ENCODE peak calls at places on chromosomes 6 and 20, in five cellular contexts. One of them, this sample, is unnamed.

GRCh38 chr6:31585531-31585930 is 546 bp upstream of the LST1 start:
- DNase-seq in GM12878: no peak
- DNase-seq in HepG2: peak; percentile 50
- DNase-seq in H1: no peak
- DNase-seq in K562: peak; percentile 62
- DNase-seq in this sample: peak; percentile 26

GRCh38 chr20:38445402-38445801 is 10.3 kb upstream of the SNHG17 start:
- DNase-seq in GM12878: no peak
- DNase-seq in K562: no peak
- DNase-seq in H1: no peak
- DNase-seq in HepG2: no peak
- DNase-seq in this sample: no peak

GRCh38 chr6:18259675-18260447 is 4.5 kb downstream of the DEK start:
- DNase-seq in K562: no peak
- DNase-seq in H1: no peak
- DNase-seq in GM12878: no peak
- DNase-seq in HepG2: no peak
- DNase-seq in this sample: no peak

GRCh38 chr6:144480518-144480917 is 195.4 kb downstream of the UTRN start:
- DNase-seq in GM12878: no peak
- DNase-seq in HepG2: no peak
- DNase-seq in H1: no peak
- DNase-seq in K562: no peak
- DNase-seq in this sample: no peak

GRCh38 chr6:151387581-151387980 is 3.8 kb downstream of the ZBTB2 start:
- DNase-seq in HepG2: no peak
- DNase-seq in GM12878: no peak
- DNase-seq in H1: no peak
- DNase-seq in K562: no peak
- DNase-seq in this sample: no peak

GRCh38 chr20:19543114-19543513 is 214.9 kb upstream of the RIN2 start:
- DNase-seq in H1: no peak
- DNase-seq in K562: no peak
- DNase-seq in GM12878: no peak
- DNase-seq in HepG2: no peak
- DNase-seq in this sample: no peak

GRCh38 chr6:311679-312220 is 19.5 kb downstream of the DUSP22 start:
- DNase-seq in K562: peak; percentile 36
- DNase-seq in HepG2: no peak
- DNase-seq in H1: no peak
- DNase-seq in GM12878: no peak
- DNase-seq in this sample: no peak

GRCh38 chr6:166056637-166057036 is 111.0 kb downstream of the TBXT start:
- DNase-seq in HepG2: no peak
- DNase-seq in H1: no peak
- DNase-seq in K562: no peak
- DNase-seq in GM12878: no peak
- DNase-seq in this sample: no peak

GRCh38 chr6:153231048-153231635 is 100.1 kb upstream of the RGS17 start:
- DNase-seq in GM12878: no peak
- DNase-seq in HepG2: peak; percentile 40
- DNase-seq in K562: peak; percentile 14
- DNase-seq in H1: peak; percentile 58
- DNase-seq in this sample: peak; percentile 52

GRCh38 chr20:5657190-5657872 is 92.9 kb upstream of the SHLD1 start:
- DNase-seq in H1: no peak
- DNase-seq in K562: no peak
- DNase-seq in GM12878: no peak
- DNase-seq in HepG2: peak; percentile 70
- DNase-seq in this sample: no peak

GRCh38 chr6:83847179-83847578 is 6.0 kb upstream of the RIPPLY2 start:
- DNase-seq in K562: no peak
- DNase-seq in HepG2: no peak
- DNase-seq in H1: no peak
- DNase-seq in GM12878: peak; percentile 51
- DNase-seq in this sample: no peak

GRCh38 chr6:158008894-158009891 is 27.5 kb downstream of the SYNJ2 start:
- DNase-seq in HepG2: no peak
- DNase-seq in K562: no peak
- DNase-seq in H1: no peak
- DNase-seq in GM12878: no peak
- DNase-seq in this sample: no peak

GRCh38 chr6:46015119-46015968 is at the start of gene CLIC5:
- DNase-seq in GM12878: no peak
- DNase-seq in K562: no peak
- DNase-seq in H1: no peak
- DNase-seq in HepG2: no peak
- DNase-seq in this sample: no peak

GRCh38 chr6:114096553-114097172 is 125.7 kb upstream of the HDAC2 start:
- DNase-seq in K562: peak; percentile 60
- DNase-seq in HepG2: peak; percentile 46
- DNase-seq in GM12878: no peak
- DNase-seq in H1: no peak
- DNase-seq in this sample: peak; percentile 16

GRCh38 chr20:21511485-21511849 is 2.4 kb downstream of the NKX2-2 start:
- DNase-seq in HepG2: no peak
- DNase-seq in GM12878: no peak
- DNase-seq in K562: no peak
- DNase-seq in H1: no peak
- DNase-seq in this sample: no peak

GRCh38 chr20:19981091-19981490 is 36.1 kb upstream of the NAA20 start:
- DNase-seq in H1: no peak
- DNase-seq in K562: no peak
- DNase-seq in HepG2: no peak
- DNase-seq in GM12878: no peak
- DNase-seq in this sample: peak; percentile 45

GRCh38 chr6:139129284-139129683 is 5.6 kb upstream of the HECA start:
- DNase-seq in K562: no peak
- DNase-seq in HepG2: no peak
- DNase-seq in H1: no peak
- DNase-seq in GM12878: no peak
- DNase-seq in this sample: no peak

GRCh38 chr6:161023316-161023715 is 31.7 kb downstream of the MAP3K4 start:
- DNase-seq in H1: no peak
- DNase-seq in HepG2: no peak
- DNase-seq in GM12878: no peak
- DNase-seq in K562: no peak
- DNase-seq in this sample: no peak

GRCh38 chr6:122014961-122015360 is 384.5 kb upstream of the HSF2 start:
- DNase-seq in HepG2: no peak
- DNase-seq in GM12878: no peak
- DNase-seq in K562: no peak
- DNase-seq in H1: no peak
- DNase-seq in this sample: no peak

GRCh38 chr6:151101116-151101810 is 138.5 kb upstream of the AKAP12 start:
- DNase-seq in GM12878: no peak
- DNase-seq in H1: no peak
- DNase-seq in HepG2: no peak
- DNase-seq in K562: no peak
- DNase-seq in this sample: no peak

GRCh38 chr6:907928-908327 is 215.0 kb upstream of the EXOC2 start:
- DNase-seq in K562: no peak
- DNase-seq in H1: no peak
- DNase-seq in GM12878: no peak
- DNase-seq in HepG2: no peak
- DNase-seq in this sample: no peak

GRCh38 chr6:31878761-31879542 is at the start of gene SLC44A4:
- DNase-seq in H1: no peak
- DNase-seq in GM12878: no peak
- DNase-seq in K562: peak; percentile 39
- DNase-seq in HepG2: no peak
- DNase-seq in this sample: no peak

GRCh38 chr20:21101453-21102251 is 4.5 kb downstream of the LINC00237 start:
- DNase-seq in H1: no peak
- DNase-seq in K562: no peak
- DNase-seq in HepG2: no peak
- DNase-seq in GM12878: no peak
- DNase-seq in this sample: no peak

DNA sequence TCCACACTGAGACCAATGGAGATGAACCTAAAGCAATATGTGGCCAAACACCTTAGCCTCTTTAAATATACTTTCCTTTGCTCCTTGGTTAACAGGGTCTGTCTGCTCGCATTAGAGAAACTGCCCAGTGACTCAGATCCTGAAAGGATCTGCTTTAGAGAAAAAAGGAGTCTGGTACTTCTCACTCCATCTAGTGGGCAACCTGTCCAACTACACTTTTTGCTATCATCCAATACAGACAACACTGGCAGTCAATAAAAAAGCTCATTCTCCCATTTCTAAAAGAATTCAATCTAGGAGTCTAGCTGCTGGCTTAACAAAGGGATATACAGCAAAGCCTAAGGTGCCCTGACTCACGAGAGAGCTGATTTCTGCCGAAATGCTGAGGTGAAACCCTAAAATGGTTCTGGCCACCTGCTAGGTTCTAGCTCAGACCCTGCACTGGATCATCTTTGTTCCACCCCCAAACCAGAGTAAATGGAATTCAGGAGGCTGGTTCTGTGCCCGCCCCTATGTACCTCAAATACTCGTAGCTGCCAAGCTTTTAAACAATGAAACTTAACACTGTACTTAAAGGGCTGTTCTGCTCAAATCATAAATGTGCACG is 11.5 kb downstream of the GNL1 start:
- DNase-seq in K562: peak; percentile 59
- DNase-seq in GM12878: no peak
- DNase-seq in H1: no peak
- DNase-seq in HepG2: peak; percentile 55
- DNase-seq in this sample: peak; percentile 36
- TF ChIP-seq SRF in K562: no peak
- TF ChIP-seq SRF in GM12878: no peak
- TF ChIP-seq SRF in H1: no peak
- TF ChIP-seq SRF in HepG2: no peak
- TF ChIP-seq SRF in this sample: no peak

GRCh38 chr6:131683479-131683878 is 17.7 kb downstream of the OR2A4 start:
- DNase-seq in H1: no peak
- DNase-seq in GM12878: peak; percentile 39
- DNase-seq in K562: no peak
- DNase-seq in HepG2: no peak
- DNase-seq in this sample: no peak
- TF ChIP-seq SRF in H1: no peak
- TF ChIP-seq SRF in GM12878: no peak
- TF ChIP-seq SRF in K562: no peak
- TF ChIP-seq SRF in HepG2: no peak
- TF ChIP-seq SRF in this sample: no peak

DNA sequence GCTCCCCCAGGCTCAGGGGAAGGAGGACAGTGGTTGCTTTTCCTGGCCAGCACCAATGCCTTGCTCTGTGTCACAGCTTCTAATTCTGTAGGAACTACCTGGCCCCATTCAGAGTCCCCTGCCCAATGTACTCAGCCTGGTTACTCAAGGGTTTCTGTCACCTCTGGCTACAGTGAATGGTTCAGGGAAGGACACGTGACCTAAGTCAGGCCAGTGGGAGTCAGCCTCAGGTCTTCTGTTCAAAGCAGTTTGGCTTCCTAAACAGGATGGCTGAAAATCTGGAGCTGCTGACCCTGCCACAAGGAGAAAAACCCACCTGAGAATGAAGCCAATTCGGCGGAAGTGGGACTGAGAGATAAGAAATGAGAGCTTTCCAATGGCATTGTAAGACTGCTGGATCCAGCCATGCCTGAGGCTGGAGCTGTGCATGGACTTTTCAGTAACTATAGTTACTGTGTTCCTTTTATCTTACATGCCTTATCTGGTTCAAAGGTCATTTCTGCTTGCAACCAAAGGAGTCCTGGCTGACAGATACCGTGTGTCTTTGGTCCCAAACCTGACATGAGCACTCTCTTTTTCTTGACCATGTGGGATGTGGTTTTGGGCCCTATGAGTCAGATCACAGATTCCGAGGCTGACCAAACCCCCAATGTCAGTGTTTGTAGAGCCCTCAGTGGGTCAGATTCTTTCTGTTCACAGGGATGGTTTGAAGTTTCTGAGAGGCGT is 104.3 kb downstream of the SULF2 start:
- DNase-seq in HepG2: peak; percentile 82
- DNase-seq in K562: no peak
- DNase-seq in H1: no peak
- DNase-seq in GM12878: no peak
- DNase-seq in this sample: no peak
- TF ChIP-seq SRF in HepG2: no peak
- TF ChIP-seq SRF in K562: no peak
- TF ChIP-seq SRF in H1: no peak
- TF ChIP-seq SRF in GM12878: no peak
- TF ChIP-seq SRF in this sample: no peak

GRCh38 chr20:53574819-53575218 is 18.8 kb downstream of the ZNF217 start:
- DNase-seq in K562: no peak
- DNase-seq in HepG2: no peak
- DNase-seq in H1: no peak
- DNase-seq in GM12878: no peak
- DNase-seq in this sample: no peak

GRCh38 chr20:53576195-53576580 is 17.5 kb downstream of the ZNF217 start:
- DNase-seq in HepG2: no peak
- DNase-seq in GM12878: no peak
- DNase-seq in K562: no peak
- DNase-seq in H1: no peak
- DNase-seq in this sample: no peak

GRCh38 chr20:53576586-53577318 is 16.9 kb downstream of the ZNF217 start:
- DNase-seq in H1: no peak
- DNase-seq in HepG2: no peak
- DNase-seq in GM12878: no peak
- DNase-seq in K562: no peak
- DNase-seq in this sample: no peak

GRCh38 chr20:53574259-53574789 is 19.3 kb downstream of the ZNF217 start:
- DNase-seq in H1: no peak
- DNase-seq in HepG2: no peak
- DNase-seq in K562: no peak
- DNase-seq in GM12878: no peak
- DNase-seq in this sample: no peak

DNA sequence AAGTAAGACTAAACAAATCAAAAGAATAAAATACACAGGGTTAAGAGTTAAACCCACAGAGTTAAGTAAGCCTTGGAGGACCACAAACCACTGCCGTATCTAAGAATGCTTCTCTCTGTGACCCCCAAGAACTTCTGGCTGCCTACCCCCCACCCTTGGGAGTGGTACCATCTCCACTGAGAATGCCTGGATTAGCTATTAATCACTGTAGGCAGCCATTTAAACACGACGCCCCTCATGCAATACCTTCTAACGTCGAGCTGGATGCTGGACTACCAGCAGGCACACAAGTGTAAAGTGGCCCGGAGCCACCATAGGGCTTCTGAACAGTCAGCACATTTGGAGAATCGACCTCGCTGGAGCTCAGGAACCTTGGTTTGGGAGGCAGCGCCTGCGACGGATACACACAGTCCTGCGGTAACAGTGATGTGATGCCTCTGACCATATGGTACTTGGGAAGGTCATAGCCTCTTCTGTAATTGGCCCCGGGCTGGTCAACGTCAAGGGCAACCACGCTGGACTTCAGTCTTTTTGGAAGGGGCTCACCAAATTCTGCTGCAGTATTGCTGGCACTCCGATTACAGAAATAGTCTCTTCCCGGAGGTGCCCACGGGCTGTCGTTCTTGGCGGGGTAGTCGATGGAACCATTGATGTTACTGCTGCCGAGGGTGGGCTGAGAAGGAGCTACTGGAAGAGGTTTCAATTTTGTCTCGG is 18.0 kb downstream of the ZNF217 start:
- DNase-seq in HepG2: no peak
- DNase-seq in H1: no peak
- DNase-seq in GM12878: no peak
- DNase-seq in K562: no peak
- DNase-seq in this sample: no peak
- TF ChIP-seq SRF in HepG2: no peak
- TF ChIP-seq SRF in H1: no peak
- TF ChIP-seq SRF in GM12878: no peak
- TF ChIP-seq SRF in K562: no peak
- TF ChIP-seq SRF in this sample: no peak

This sample was measured in HCT116.